ENCODE peak calls at places on chromosomes 4 and X, in ten cellular contexts. One of them, this sample, is unnamed.

GRCh38 chr4:152536545-152537182 is 772 bp upstream of the FBXW7 start:
- DNase-seq in neural progenitor cell: peak; percentile 56
- DNase-seq in hepatocyte: peak; percentile 83
- DNase-seq in OCI-LY7: peak; percentile 76
- DNase-seq in CD8-positive, alpha-beta memory T cell: no peak
- DNase-seq in IMR-90: peak; percentile 37
- DNase-seq in CD4-positive, CD25-positive, alpha-beta regulatory T cell: no peak
- DNase-seq in cardiac muscle cell: peak; percentile 49
- DNase-seq in adrenal gland: peak; percentile 41
- DNase-seq in suprapubic skin: no peak
- DNase-seq in this sample: peak; percentile 85

GRCh38 chr4:59086410-59086809 is 1976.2 kb upstream of the IGFBP7 start:
- DNase-seq in IMR-90: no peak
- DNase-seq in cardiac muscle cell: no peak
- DNase-seq in suprapubic skin: no peak
- DNase-seq in adrenal gland: no peak
- DNase-seq in CD4-positive, CD25-positive, alpha-beta regulatory T cell: no peak
- DNase-seq in OCI-LY7: no peak
- DNase-seq in hepatocyte: no peak
- DNase-seq in CD8-positive, alpha-beta memory T cell: no peak
- DNase-seq in neural progenitor cell: no peak
- DNase-seq in this sample: no peak

GRCh38 chr4:910366-911091 is 21.6 kb downstream of the GAK start:
- DNase-seq in CD4-positive, CD25-positive, alpha-beta regulatory T cell: no peak
- DNase-seq in CD8-positive, alpha-beta memory T cell: no peak
- DNase-seq in hepatocyte: no peak
- DNase-seq in IMR-90: no peak
- DNase-seq in cardiac muscle cell: no peak
- DNase-seq in neural progenitor cell: no peak
- DNase-seq in adrenal gland: no peak
- DNase-seq in OCI-LY7: no peak
- DNase-seq in suprapubic skin: no peak
- DNase-seq in this sample: no peak

GRCh38 chr4:3204021-3204431 is 44.9 kb upstream of the MSANTD1 start:
- DNase-seq in neural progenitor cell: no peak
- DNase-seq in cardiac muscle cell: peak; percentile 55
- DNase-seq in hepatocyte: no peak
- DNase-seq in IMR-90: peak; percentile 67
- DNase-seq in CD8-positive, alpha-beta memory T cell: no peak
- DNase-seq in OCI-LY7: no peak
- DNase-seq in CD4-positive, CD25-positive, alpha-beta regulatory T cell: no peak
- DNase-seq in adrenal gland: no peak
- DNase-seq in suprapubic skin: peak; percentile 85
- DNase-seq in this sample: no peak

GRCh38 chr4:147108409-147108808 is 162.7 kb upstream of the TTC29 start:
- DNase-seq in CD4-positive, CD25-positive, alpha-beta regulatory T cell: no peak
- DNase-seq in cardiac muscle cell: peak; percentile 21
- DNase-seq in adrenal gland: no peak
- DNase-seq in OCI-LY7: no peak
- DNase-seq in hepatocyte: no peak
- DNase-seq in suprapubic skin: no peak
- DNase-seq in IMR-90: peak; percentile 65
- DNase-seq in CD8-positive, alpha-beta memory T cell: no peak
- DNase-seq in neural progenitor cell: no peak
- DNase-seq in this sample: no peak

GRCh38 chrX:153394595-153394994 is 6.6 kb downstream of the PNMA6E start:
- DNase-seq in cardiac muscle cell: no peak
- DNase-seq in IMR-90: no peak
- DNase-seq in adrenal gland: no peak
- DNase-seq in CD4-positive, CD25-positive, alpha-beta regulatory T cell: no peak
- DNase-seq in suprapubic skin: no peak
- DNase-seq in OCI-LY7: no peak
- DNase-seq in CD8-positive, alpha-beta memory T cell: no peak
- DNase-seq in neural progenitor cell: no peak
- DNase-seq in hepatocyte: no peak
- DNase-seq in this sample: no peak

GRCh38 chr4:185538806-185539205 is 3.5 kb upstream of the PDLIM3 start:
- DNase-seq in IMR-90: no peak
- DNase-seq in neural progenitor cell: no peak
- DNase-seq in CD4-positive, CD25-positive, alpha-beta regulatory T cell: no peak
- DNase-seq in cardiac muscle cell: no peak
- DNase-seq in suprapubic skin: no peak
- DNase-seq in adrenal gland: no peak
- DNase-seq in OCI-LY7: no peak
- DNase-seq in hepatocyte: no peak
- DNase-seq in CD8-positive, alpha-beta memory T cell: no peak
- DNase-seq in this sample: no peak

GRCh38 chr4:122958505-122958904 is 36.1 kb upstream of the NUDT6 start:
- DNase-seq in CD8-positive, alpha-beta memory T cell: no peak
- DNase-seq in suprapubic skin: no peak
- DNase-seq in neural progenitor cell: no peak
- DNase-seq in CD4-positive, CD25-positive, alpha-beta regulatory T cell: no peak
- DNase-seq in OCI-LY7: no peak
- DNase-seq in cardiac muscle cell: no peak
- DNase-seq in IMR-90: no peak
- DNase-seq in hepatocyte: no peak
- DNase-seq in adrenal gland: no peak
- DNase-seq in this sample: no peak

GRCh38 chr4:6465985-6466384 is 6.4 kb downstream of the PPP2R2C start:
- DNase-seq in CD8-positive, alpha-beta memory T cell: no peak
- DNase-seq in IMR-90: no peak
- DNase-seq in neural progenitor cell: no peak
- DNase-seq in suprapubic skin: peak; percentile 50
- DNase-seq in OCI-LY7: no peak
- DNase-seq in adrenal gland: no peak
- DNase-seq in CD4-positive, CD25-positive, alpha-beta regulatory T cell: no peak
- DNase-seq in hepatocyte: no peak
- DNase-seq in cardiac muscle cell: no peak
- DNase-seq in this sample: no peak

DNA sequence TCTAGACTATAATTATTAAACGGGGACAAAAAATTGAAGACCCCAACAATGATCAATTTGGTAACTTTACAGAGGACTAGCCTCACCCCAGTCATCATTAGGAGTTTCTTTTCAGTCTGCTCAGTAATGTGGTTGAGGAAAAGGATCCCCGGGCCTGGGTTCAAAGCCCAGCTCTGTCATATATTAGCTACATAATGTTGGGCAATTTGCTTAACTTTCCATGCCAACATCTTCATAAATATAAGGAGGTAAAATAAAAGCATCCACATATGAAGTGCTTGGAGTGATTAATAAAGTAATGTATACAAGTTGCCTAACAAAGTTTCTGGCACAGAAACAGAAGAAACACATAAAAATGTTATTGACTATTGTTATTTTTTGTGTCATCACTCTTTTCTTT is 53.4 kb upstream of the ANTXR2 start:
- DNase-seq in neural progenitor cell: no peak
- DNase-seq in adrenal gland: no peak
- DNase-seq in IMR-90: no peak
- DNase-seq in cardiac muscle cell: no peak
- DNase-seq in OCI-LY7: no peak
- DNase-seq in CD4-positive, CD25-positive, alpha-beta regulatory T cell: no peak
- DNase-seq in CD8-positive, alpha-beta memory T cell: no peak
- DNase-seq in hepatocyte: no peak
- DNase-seq in suprapubic skin: no peak
- DNase-seq in this sample: no peak
- H3K27ac ChIP-seq in neural progenitor cell: no peak overlapping the region
- H3K27ac ChIP-seq in adrenal gland: no peak overlapping the region
- H3K27ac ChIP-seq in IMR-90: no peak overlapping the region
- H3K27ac ChIP-seq in cardiac muscle cell: no peak overlapping the region
- H3K27ac ChIP-seq in OCI-LY7: no peak overlapping the region
- H3K27ac ChIP-seq in CD4-positive, CD25-positive, alpha-beta regulatory T cell: peak overlapping the region; percentile 93
- H3K27ac ChIP-seq in CD8-positive, alpha-beta memory T cell: peak overlapping the region; percentile 76
- H3K27ac ChIP-seq in hepatocyte: no peak overlapping the region
- H3K27ac ChIP-seq in suprapubic skin: no peak overlapping the region
- H3K27ac ChIP-seq in this sample: peak overlapping the region; percentile 77

GRCh38 chrX:154728791-154729190 is 22.1 kb downstream of the GAB3 start:
- DNase-seq in CD8-positive, alpha-beta memory T cell: no peak
- DNase-seq in OCI-LY7: no peak
- DNase-seq in neural progenitor cell: no peak
- DNase-seq in suprapubic skin: no peak
- DNase-seq in adrenal gland: no peak
- DNase-seq in cardiac muscle cell: no peak
- DNase-seq in CD4-positive, CD25-positive, alpha-beta regulatory T cell: no peak
- DNase-seq in IMR-90: no peak
- DNase-seq in hepatocyte: no peak
- DNase-seq in this sample: no peak
- H3K4me1 ChIP-seq in CD8-positive, alpha-beta memory T cell: peaks cover 59% of the 10 kb centered on the region
- H3K4me1 ChIP-seq in OCI-LY7: no peaks in the 10 kb centered on the region
- H3K4me1 ChIP-seq in neural progenitor cell: no peaks in the 10 kb centered on the region
- H3K4me1 ChIP-seq in suprapubic skin: peaks cover 30% of the 10 kb centered on the region
- H3K4me1 ChIP-seq in adrenal gland: peaks cover 49% of the 10 kb centered on the region
- H3K4me1 ChIP-seq in cardiac muscle cell: no peaks in the 10 kb centered on the region
- H3K4me1 ChIP-seq in CD4-positive, CD25-positive, alpha-beta regulatory T cell: peaks cover 6% of the 10 kb centered on the region
- H3K4me1 ChIP-seq in IMR-90: peaks cover 33% of the 10 kb centered on the region
- H3K4me1 ChIP-seq in hepatocyte: peaks cover 16% of the 10 kb centered on the region
- H3K4me1 ChIP-seq in this sample: peaks cover 84% of the 10 kb centered on the region

GRCh38 chrX:48957827-48958634 is 624 bp upstream of the OTUD5 start:
- DNase-seq in suprapubic skin: peak; percentile 98
- DNase-seq in CD8-positive, alpha-beta memory T cell: peak; percentile 91
- DNase-seq in cardiac muscle cell: peak; percentile 99
- DNase-seq in neural progenitor cell: peak; percentile 97
- DNase-seq in IMR-90: peak; percentile 98
- DNase-seq in CD4-positive, CD25-positive, alpha-beta regulatory T cell: peak; percentile 91
- DNase-seq in hepatocyte: peak; percentile 95
- DNase-seq in adrenal gland: peak; percentile 97
- DNase-seq in OCI-LY7: peak; percentile 96
- DNase-seq in this sample: peak; percentile 98

GRCh38 chrX:48961585-48962091 is 4.2 kb upstream of the OTUD5 start:
- DNase-seq in IMR-90: peak; percentile 27
- DNase-seq in CD8-positive, alpha-beta memory T cell: no peak
- DNase-seq in adrenal gland: peak; percentile 46
- DNase-seq in CD4-positive, CD25-positive, alpha-beta regulatory T cell: no peak
- DNase-seq in OCI-LY7: peak; percentile 65
- DNase-seq in hepatocyte: peak; percentile 63
- DNase-seq in cardiac muscle cell: peak; percentile 85
- DNase-seq in suprapubic skin: no peak
- DNase-seq in neural progenitor cell: no peak
- DNase-seq in this sample: no peak

GRCh38 chrX:48958635-48959094 is 1.3 kb upstream of the OTUD5 start:
- DNase-seq in cardiac muscle cell: peak; percentile 67
- DNase-seq in suprapubic skin: no peak
- DNase-seq in OCI-LY7: no peak
- DNase-seq in neural progenitor cell: peak; percentile 52
- DNase-seq in hepatocyte: peak; percentile 65
- DNase-seq in adrenal gland: peak; percentile 63
- DNase-seq in CD4-positive, CD25-positive, alpha-beta regulatory T cell: no peak
- DNase-seq in CD8-positive, alpha-beta memory T cell: peak; percentile 5
- DNase-seq in IMR-90: peak; percentile 66
- DNase-seq in this sample: no peak

GRCh38 chrX:48957477-48957826 is at the start of gene OTUD5:
- DNase-seq in cardiac muscle cell: no peak
- DNase-seq in OCI-LY7: peak; percentile 79
- DNase-seq in CD4-positive, CD25-positive, alpha-beta regulatory T cell: peak; percentile 73
- DNase-seq in adrenal gland: peak; percentile 61
- DNase-seq in IMR-90: no peak
- DNase-seq in neural progenitor cell: no peak
- DNase-seq in CD8-positive, alpha-beta memory T cell: peak; percentile 73
- DNase-seq in hepatocyte: peak; percentile 66
- DNase-seq in suprapubic skin: no peak
- DNase-seq in this sample: no peak

DNA sequence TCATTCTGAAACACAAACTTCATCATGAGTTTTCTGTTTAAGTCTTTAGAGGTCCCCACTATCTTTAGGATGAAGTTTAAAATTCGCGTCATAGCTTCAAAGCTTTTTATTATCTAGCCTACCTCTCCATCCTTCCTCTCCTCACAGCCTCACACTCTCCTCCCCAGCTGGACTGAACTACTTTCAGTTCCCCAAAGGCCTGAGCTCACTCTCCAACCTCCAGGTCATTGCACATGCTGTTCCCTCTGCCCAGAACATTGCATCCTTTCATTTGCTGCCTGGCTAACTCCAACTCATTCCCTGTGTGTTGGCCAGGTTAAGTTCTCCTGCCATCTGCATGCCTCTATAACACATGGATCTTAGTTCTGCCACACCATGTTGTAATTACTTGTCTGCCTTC is 2.9 kb upstream of the OTUD5 start:
- DNase-seq in IMR-90: no peak
- DNase-seq in neural progenitor cell: no peak
- DNase-seq in cardiac muscle cell: no peak
- DNase-seq in suprapubic skin: no peak
- DNase-seq in OCI-LY7: peak; percentile 66
- DNase-seq in hepatocyte: no peak
- DNase-seq in adrenal gland: no peak
- DNase-seq in CD4-positive, CD25-positive, alpha-beta regulatory T cell: no peak
- DNase-seq in CD8-positive, alpha-beta memory T cell: no peak
- DNase-seq in this sample: no peak
- H3K27ac ChIP-seq in IMR-90: no peak overlapping the region
- H3K27ac ChIP-seq in neural progenitor cell: no peak overlapping the region
- H3K27ac ChIP-seq in cardiac muscle cell: peak overlapping the region; percentile 89
- H3K27ac ChIP-seq in suprapubic skin: no peak overlapping the region
- H3K27ac ChIP-seq in OCI-LY7: peak overlapping the region; percentile 93
- H3K27ac ChIP-seq in hepatocyte: no peak overlapping the region
- H3K27ac ChIP-seq in adrenal gland: peak overlapping the region; percentile 61
- H3K27ac ChIP-seq in CD4-positive, CD25-positive, alpha-beta regulatory T cell: no peak overlapping the region
- H3K27ac ChIP-seq in CD8-positive, alpha-beta memory T cell: no peak overlapping the region
- H3K27ac ChIP-seq in this sample: no peak overlapping the region

GRCh38 chrX:16892504-16893362 is 22.6 kb upstream of the RBBP7 start:
- DNase-seq in neural progenitor cell: peak; percentile 94
- DNase-seq in IMR-90: peak; percentile 82
- DNase-seq in CD4-positive, CD25-positive, alpha-beta regulatory T cell: peak; percentile 33
- DNase-seq in hepatocyte: peak; percentile 94
- DNase-seq in suprapubic skin: no peak
- DNase-seq in OCI-LY7: peak; percentile 86
- DNase-seq in cardiac muscle cell: peak; percentile 85
- DNase-seq in adrenal gland: peak; percentile 76
- DNase-seq in CD8-positive, alpha-beta memory T cell: peak; percentile 34
- DNase-seq in this sample: peak; percentile 64
- H3K4me1 ChIP-seq in neural progenitor cell: no peaks in the 10 kb centered on the region
- H3K4me1 ChIP-seq in IMR-90: no peaks in the 10 kb centered on the region
- H3K4me1 ChIP-seq in CD4-positive, CD25-positive, alpha-beta regulatory T cell: no peaks in the 10 kb centered on the region
- H3K4me1 ChIP-seq in hepatocyte: no peaks in the 10 kb centered on the region
- H3K4me1 ChIP-seq in suprapubic skin: no peaks in the 10 kb centered on the region
- H3K4me1 ChIP-seq in OCI-LY7: peaks cover 8% of the 10 kb centered on the region
- H3K4me1 ChIP-seq in cardiac muscle cell: no peaks in the 10 kb centered on the region
- H3K4me1 ChIP-seq in adrenal gland: no peaks in the 10 kb centered on the region
- H3K4me1 ChIP-seq in CD8-positive, alpha-beta memory T cell: peaks cover 6% of the 10 kb centered on the region
- H3K4me1 ChIP-seq in this sample: peaks cover 12% of the 10 kb centered on the region

This sample was measured in CD4-positive, alpha-beta memory T cell.